ENCODE peak calls at places on chromosomes 5 and 9, in six cellular contexts. L is HT1080, T is GM12891, B is CMK, H is mammary epithelial cell, U is endothelial cell of umbilical vein. W is an unnamed sample.

GRCh38 chr9:98576354-98576753 is 132.4 kb downstream of the GABBR2 start:
- DNase-seq in H (no peak), B (peak; percentile 61), T (no peak), U (no peak), L (no peak), W (no peak)

GRCh38 chr5:23820764-23821471 is 313.5 kb downstream of the PRDM9 start:
- DNase-seq in H (peak; percentile 53), L (peak; percentile 75), T (no peak), U (no peak), B (peak; percentile 14), W (peak; percentile 27)

GRCh38 chr5:23977365-23977764 is 470.0 kb downstream of the PRDM9 start:
- DNase-seq in U (no peak), L (peak; percentile 15), T (no peak), H (no peak), B (no peak), W (no peak)

GRCh38 chr5:168527756-168528295 is 1.3 kb upstream of the FBLL1 start:
- DNase-seq in T (no peak), L (no peak), H (no peak), B (no peak), U (no peak), W (no peak)

GRCh38 chr5:101047181-101047580 is 144.1 kb upstream of the ST8SIA4 start:
- DNase-seq in U (no peak), L (no peak), B (no peak), T (no peak), H (no peak), W (no peak)

GRCh38 chr5:80866372-80866771 is 93.8 kb upstream of the RASGRF2 start:
- DNase-seq in H (no peak), L (no peak), B (no peak), U (no peak), T (no peak), W (no peak)

GRCh38 chr5:127426661-127427060 is 90.8 kb upstream of the PRRC1 start:
- DNase-seq in U (no peak), H (no peak), L (no peak), B (no peak), T (no peak), W (no peak)

GRCh38 chr9:85420750-85421149 is 321.0 kb downstream of the AGTPBP1 start:
- DNase-seq in U (no peak), L (peak; percentile 16), H (no peak), T (no peak), B (no peak), W (no peak)

GRCh38 chr5:61409568-61409967 is 77.5 kb downstream of the ZSWIM6 start:
- DNase-seq in T (no peak), U (peak; percentile 82), H (peak; percentile 88), B (no peak), L (peak; percentile 88), W (peak; percentile 87)

GRCh38 chr5:138370537-138370936 is 18.1 kb downstream of the KDM3B start:
- DNase-seq in B (no peak), U (peak; percentile 35), L (no peak), T (no peak), H (no peak), W (no peak)

GRCh38 chr5:39283231-39283818 is 64.0 kb upstream of the FYB1 start:
- DNase-seq in L (peak; percentile 66), T (no peak), B (peak; percentile 59), H (peak; percentile 76), U (peak; percentile 76), W (peak; percentile 62)

GRCh38 chr9:125650271-125650737 is 56.7 kb downstream of the MAPKAP1 start:
- DNase-seq in U (peak; percentile 36), B (no peak), H (peak; percentile 86), T (peak; percentile 29), L (peak; percentile 70), W (peak; percentile 76)

GRCh38 chr9:79581794-79582193 is 10.0 kb downstream of the TLE4 start:
- DNase-seq in L (peak; percentile 82), B (no peak), H (peak; percentile 72), U (peak; percentile 76), T (no peak), W (peak; percentile 85)

GRCh38 chr9:122121931-122122330 is 28.8 kb upstream of the TTLL11 start:
- DNase-seq in B (no peak), U (no peak), T (no peak), H (no peak), L (no peak), W (no peak)

GRCh38 chr9:15299374-15299939 is 7.6 kb downstream of the TTC39B start:
- DNase-seq in T (no peak), H (no peak), B (peak; percentile 44), L (no peak), U (no peak), W (no peak)

GRCh38 chr5:142906863-142907671 is 136.9 kb downstream of the ARHGAP26 start:
- DNase-seq in U (no peak), B (no peak), H (no peak), L (no peak), T (no peak), W (peak; percentile 42)

GRCh38 chr5:125199968-125200841 is 453.8 kb upstream of the ZNF608 start:
- DNase-seq in T (no peak), U (peak; percentile 13), B (no peak), H (no peak), L (no peak), W (peak; percentile 44)

GRCh38 chr5:855771-856530 is 5.2 kb upstream of the ZDHHC11 start:
- DNase-seq in L (peak; percentile 46), B (no peak), U (no peak), H (no peak), T (no peak), W (peak; percentile 25)

GRCh38 chr9:130535818-130536521 is 43.4 kb upstream of the FUBP3 start:
- DNase-seq in H (no peak), B (no peak), T (no peak), U (peak; percentile 8), L (no peak), W (peak; percentile 33)

GRCh38 chr5:95281211-95281610 is 3.7 kb downstream of the MCTP1 start:
- DNase-seq in B (no peak), L (peak; percentile 76), H (peak; percentile 36), T (no peak), U (no peak), W (peak; percentile 48)

GRCh38 chr5:134432677-134433359 is 21.1 kb upstream of the CDKN2AIPNL start:
- DNase-seq in U (no peak), L (peak; percentile 66), T (no peak), H (no peak), B (no peak), W (peak; percentile 29)

GRCh38 chr5:76175821-76176403 is 92.7 kb downstream of the SV2C start:
- DNase-seq in U (no peak), L (no peak), H (no peak), T (peak; percentile 23), B (no peak), W (no peak)

GRCh38 chr9:87567566-87567965 is 69.9 kb downstream of the DAPK1 start:
- DNase-seq in L (peak; percentile 10), H (no peak), T (no peak), U (no peak), B (no peak), W (no peak)

GRCh38 chr9:121855476-121855875 is 204.0 kb downstream of the DAB2IP start:
- DNase-seq in B (no peak), H (no peak), U (no peak), T (no peak), L (no peak), W (no peak)

GRCh38 chr5:55771175-55771655 is 33.4 kb downstream of the DDX4 start:
- DNase-seq in B (no peak), U (no peak), H (no peak), T (no peak), L (no peak), W (no peak)

GRCh38 chr9:123187131-123187530 is 81.3 kb downstream of the STRBP start:
- DNase-seq in B (no peak), U (no peak), H (no peak), T (no peak), L (no peak), W (no peak)

GRCh38 chr9:83238871-83239624 is 176.1 kb upstream of the RASEF start:
- DNase-seq in U (no peak), H (no peak), T (no peak), B (no peak), L (no peak), W (no peak)

GRCh38 chr9:79164396-79164795 is 407.4 kb upstream of the TLE4 start:
- DNase-seq in L (no peak), U (no peak), H (peak; percentile 52), T (no peak), B (no peak), W (peak; percentile 6)

GRCh38 chr9:107312651-107313050 is 29.6 kb downstream of the RAD23B start:
- DNase-seq in H (no peak), B (no peak), U (no peak), T (no peak), L (no peak), W (peak; percentile 49)

GRCh38 chr5:90991201-90991600 is 391.9 kb downstream of the ARRDC3 start:
- DNase-seq in L (no peak), T (no peak), B (no peak), H (no peak), U (no peak), W (no peak)

GRCh38 chr5:180069589-180070247 is 1.8 kb downstream of the RNF130 start:
- DNase-seq in L (no peak), B (peak; percentile 59), T (no peak), H (no peak), U (no peak), W (no peak)

W was measured in RPMI7951.